ENCODE peak calls at places on chromosomes 12 and 14, in six cellular contexts. One of them, this sample, is unnamed.

GRCh38 chr12:49482095-49483051 is 56.5 kb upstream of the KCNH3 start:
- DNase-seq in cardiac muscle cell: no peak
- DNase-seq in activated CD4-positive, alpha-beta memory T cell treated with anti-CD3 and anti-CD28 coated beads for 36 hours: no peak
- DNase-seq in PC-3: peak; percentile 45
- DNase-seq in effector memory CD8-positive, alpha-beta T cell: no peak
- DNase-seq in neural crest cell: no peak
- DNase-seq in this sample: no peak

GRCh38 chr12:50200507-50201273 is 33.5 kb upstream of the CERS5 start:
- DNase-seq in cardiac muscle cell: peak; percentile 64
- DNase-seq in activated CD4-positive, alpha-beta memory T cell treated with anti-CD3 and anti-CD28 coated beads for 36 hours: no peak
- DNase-seq in PC-3: peak; percentile 65
- DNase-seq in effector memory CD8-positive, alpha-beta T cell: no peak
- DNase-seq in neural crest cell: no peak
- DNase-seq in this sample: no peak

GRCh38 chr12:4148418-4149056 is 125.0 kb upstream of the CCND2 start:
- DNase-seq in cardiac muscle cell: no peak
- DNase-seq in activated CD4-positive, alpha-beta memory T cell treated with anti-CD3 and anti-CD28 coated beads for 36 hours: peak; percentile 72
- DNase-seq in PC-3: no peak
- DNase-seq in effector memory CD8-positive, alpha-beta T cell: peak; percentile 36
- DNase-seq in neural crest cell: no peak
- DNase-seq in this sample: no peak

GRCh38 chr12:54082402-54082892 is 28.8 kb downstream of the HOXC4 start:
- DNase-seq in cardiac muscle cell: peak; percentile 14
- DNase-seq in activated CD4-positive, alpha-beta memory T cell treated with anti-CD3 and anti-CD28 coated beads for 36 hours: peak; percentile 46
- DNase-seq in PC-3: no peak
- DNase-seq in effector memory CD8-positive, alpha-beta T cell: peak; percentile 45
- DNase-seq in neural crest cell: no peak
- DNase-seq in this sample: no peak

GRCh38 chr14:71594828-71595227 is 337.4 kb upstream of the RGS6 start:
- DNase-seq in cardiac muscle cell: peak; percentile 27
- DNase-seq in activated CD4-positive, alpha-beta memory T cell treated with anti-CD3 and anti-CD28 coated beads for 36 hours: peak; percentile 15
- DNase-seq in PC-3: no peak
- DNase-seq in effector memory CD8-positive, alpha-beta T cell: no peak
- DNase-seq in neural crest cell: no peak
- DNase-seq in this sample: no peak

GRCh38 chr14:87286191-87286590 is 706.8 kb downstream of the GALC start:
- DNase-seq in cardiac muscle cell: no peak
- DNase-seq in activated CD4-positive, alpha-beta memory T cell treated with anti-CD3 and anti-CD28 coated beads for 36 hours: no peak
- DNase-seq in PC-3: no peak
- DNase-seq in effector memory CD8-positive, alpha-beta T cell: no peak
- DNase-seq in neural crest cell: no peak
- DNase-seq in this sample: no peak

GRCh38 chr12:51958542-51958941 is 7.0 kb downstream of the ACVR1B start:
- DNase-seq in cardiac muscle cell: no peak
- DNase-seq in activated CD4-positive, alpha-beta memory T cell treated with anti-CD3 and anti-CD28 coated beads for 36 hours: no peak
- DNase-seq in PC-3: no peak
- DNase-seq in effector memory CD8-positive, alpha-beta T cell: no peak
- DNase-seq in neural crest cell: no peak
- DNase-seq in this sample: no peak

GRCh38 chr14:41549282-41549681 is 57.4 kb upstream of the LRFN5 start:
- DNase-seq in cardiac muscle cell: no peak
- DNase-seq in activated CD4-positive, alpha-beta memory T cell treated with anti-CD3 and anti-CD28 coated beads for 36 hours: no peak
- DNase-seq in PC-3: no peak
- DNase-seq in effector memory CD8-positive, alpha-beta T cell: no peak
- DNase-seq in neural crest cell: no peak
- DNase-seq in this sample: no peak

GRCh38 chr14:30550335-30550734 is 8.6 kb upstream of the G2E3 start:
- DNase-seq in cardiac muscle cell: peak; percentile 20
- DNase-seq in activated CD4-positive, alpha-beta memory T cell treated with anti-CD3 and anti-CD28 coated beads for 36 hours: no peak
- DNase-seq in PC-3: peak; percentile 90
- DNase-seq in effector memory CD8-positive, alpha-beta T cell: no peak
- DNase-seq in neural crest cell: no peak
- DNase-seq in this sample: no peak

GRCh38 chr14:96204151-96205058 is at the start of gene BDKRB2:
- DNase-seq in cardiac muscle cell: peak; percentile 82
- DNase-seq in activated CD4-positive, alpha-beta memory T cell treated with anti-CD3 and anti-CD28 coated beads for 36 hours: peak; percentile 30
- DNase-seq in PC-3: peak; percentile 71
- DNase-seq in effector memory CD8-positive, alpha-beta T cell: no peak
- DNase-seq in neural crest cell: peak; percentile 47
- DNase-seq in this sample: no peak

GRCh38 chr14:90508536-90509254 is 111.9 kb downstream of the CALM1 start:
- DNase-seq in cardiac muscle cell: no peak
- DNase-seq in activated CD4-positive, alpha-beta memory T cell treated with anti-CD3 and anti-CD28 coated beads for 36 hours: no peak
- DNase-seq in PC-3: peak; percentile 70
- DNase-seq in effector memory CD8-positive, alpha-beta T cell: no peak
- DNase-seq in neural crest cell: no peak
- DNase-seq in this sample: no peak

GRCh38 chr12:113333877-113334785 is 778 bp downstream of the SLC8B1 start:
- DNase-seq in cardiac muscle cell: no peak
- DNase-seq in activated CD4-positive, alpha-beta memory T cell treated with anti-CD3 and anti-CD28 coated beads for 36 hours: peak; percentile 17
- DNase-seq in PC-3: peak; percentile 35
- DNase-seq in effector memory CD8-positive, alpha-beta T cell: no peak
- DNase-seq in neural crest cell: no peak
- DNase-seq in this sample: no peak

GRCh38 chr12:9708853-9709252 is 24.0 kb downstream of the CLECL1 start:
- DNase-seq in cardiac muscle cell: no peak
- DNase-seq in activated CD4-positive, alpha-beta memory T cell treated with anti-CD3 and anti-CD28 coated beads for 36 hours: no peak
- DNase-seq in PC-3: no peak
- DNase-seq in effector memory CD8-positive, alpha-beta T cell: no peak
- DNase-seq in neural crest cell: no peak
- DNase-seq in this sample: no peak

GRCh38 chr12:64039285-64039871 is 182.7 kb downstream of the KICS2 start:
- DNase-seq in cardiac muscle cell: peak; percentile 48
- DNase-seq in activated CD4-positive, alpha-beta memory T cell treated with anti-CD3 and anti-CD28 coated beads for 36 hours: no peak
- DNase-seq in PC-3: no peak
- DNase-seq in effector memory CD8-positive, alpha-beta T cell: no peak
- DNase-seq in neural crest cell: no peak
- DNase-seq in this sample: no peak

GRCh38 chr12:122166422-122167327 is 7.3 kb downstream of the IL31 start:
- DNase-seq in cardiac muscle cell: no peak
- DNase-seq in activated CD4-positive, alpha-beta memory T cell treated with anti-CD3 and anti-CD28 coated beads for 36 hours: peak; percentile 91
- DNase-seq in PC-3: no peak
- DNase-seq in effector memory CD8-positive, alpha-beta T cell: peak; percentile 41
- DNase-seq in neural crest cell: no peak
- DNase-seq in this sample: no peak

GRCh38 chr12:130588696-130589095 is 127.4 kb downstream of the RIMBP2 start:
- DNase-seq in cardiac muscle cell: no peak
- DNase-seq in activated CD4-positive, alpha-beta memory T cell treated with anti-CD3 and anti-CD28 coated beads for 36 hours: no peak
- DNase-seq in PC-3: no peak
- DNase-seq in effector memory CD8-positive, alpha-beta T cell: no peak
- DNase-seq in neural crest cell: no peak
- DNase-seq in this sample: no peak

GRCh38 chr14:71675126-71675901 is 256.9 kb upstream of the RGS6 start:
- DNase-seq in cardiac muscle cell: no peak
- DNase-seq in activated CD4-positive, alpha-beta memory T cell treated with anti-CD3 and anti-CD28 coated beads for 36 hours: no peak
- DNase-seq in PC-3: no peak
- DNase-seq in effector memory CD8-positive, alpha-beta T cell: no peak
- DNase-seq in neural crest cell: no peak
- DNase-seq in this sample: no peak

GRCh38 chr14:21056520-21057163 is 980 bp upstream of the RNASE8 start:
- DNase-seq in cardiac muscle cell: peak; percentile 62
- DNase-seq in activated CD4-positive, alpha-beta memory T cell treated with anti-CD3 and anti-CD28 coated beads for 36 hours: no peak
- DNase-seq in PC-3: peak; percentile 21
- DNase-seq in effector memory CD8-positive, alpha-beta T cell: no peak
- DNase-seq in neural crest cell: no peak
- DNase-seq in this sample: no peak

GRCh38 chr14:54891471-54892245 is 11.0 kb downstream of the GCH1 start:
- DNase-seq in cardiac muscle cell: no peak
- DNase-seq in activated CD4-positive, alpha-beta memory T cell treated with anti-CD3 and anti-CD28 coated beads for 36 hours: no peak
- DNase-seq in PC-3: no peak
- DNase-seq in effector memory CD8-positive, alpha-beta T cell: no peak
- DNase-seq in neural crest cell: no peak
- DNase-seq in this sample: no peak

GRCh38 chr14:69268763-69269162 is 8.8 kb downstream of the GALNT16 start:
- DNase-seq in cardiac muscle cell: peak; percentile 34
- DNase-seq in activated CD4-positive, alpha-beta memory T cell treated with anti-CD3 and anti-CD28 coated beads for 36 hours: no peak
- DNase-seq in PC-3: peak; percentile 63
- DNase-seq in effector memory CD8-positive, alpha-beta T cell: no peak
- DNase-seq in neural crest cell: no peak
- DNase-seq in this sample: no peak

GRCh38 chr14:92586001-92586947 is 72.7 kb downstream of the RIN3 start:
- DNase-seq in cardiac muscle cell: peak; percentile 97
- DNase-seq in activated CD4-positive, alpha-beta memory T cell treated with anti-CD3 and anti-CD28 coated beads for 36 hours: peak; percentile 34
- DNase-seq in PC-3: peak; percentile 77
- DNase-seq in effector memory CD8-positive, alpha-beta T cell: peak; percentile 46
- DNase-seq in neural crest cell: no peak
- DNase-seq in this sample: no peak

GRCh38 chr14:91755560-91755959 is 23.7 kb upstream of the CATSPERB start:
- DNase-seq in cardiac muscle cell: peak; percentile 59
- DNase-seq in activated CD4-positive, alpha-beta memory T cell treated with anti-CD3 and anti-CD28 coated beads for 36 hours: no peak
- DNase-seq in PC-3: peak; percentile 89
- DNase-seq in effector memory CD8-positive, alpha-beta T cell: no peak
- DNase-seq in neural crest cell: no peak
- DNase-seq in this sample: no peak

GRCh38 chr12:104630230-104630670 is 173.5 kb downstream of the CHST11 start:
- DNase-seq in cardiac muscle cell: no peak
- DNase-seq in activated CD4-positive, alpha-beta memory T cell treated with anti-CD3 and anti-CD28 coated beads for 36 hours: no peak
- DNase-seq in PC-3: no peak
- DNase-seq in effector memory CD8-positive, alpha-beta T cell: no peak
- DNase-seq in neural crest cell: no peak
- DNase-seq in this sample: no peak

GRCh38 chr12:112182499-112182898 is 57.1 kb downstream of the TRAFD1 start:
- DNase-seq in cardiac muscle cell: peak; percentile 73
- DNase-seq in activated CD4-positive, alpha-beta memory T cell treated with anti-CD3 and anti-CD28 coated beads for 36 hours: no peak
- DNase-seq in PC-3: no peak
- DNase-seq in effector memory CD8-positive, alpha-beta T cell: no peak
- DNase-seq in neural crest cell: peak; percentile 41
- DNase-seq in this sample: no peak

GRCh38 chr14:58637391-58638230 is at the start of gene DACT1:
- DNase-seq in cardiac muscle cell: peak; percentile 86
- DNase-seq in activated CD4-positive, alpha-beta memory T cell treated with anti-CD3 and anti-CD28 coated beads for 36 hours: peak; percentile 72
- DNase-seq in PC-3: peak; percentile 39
- DNase-seq in effector memory CD8-positive, alpha-beta T cell: no peak
- DNase-seq in neural crest cell: peak; percentile 51
- DNase-seq in this sample: peak; percentile 93

GRCh38 chr14:31950760-31951637 is 126.1 kb upstream of the ARHGAP5 start:
- DNase-seq in cardiac muscle cell: peak; percentile 70
- DNase-seq in activated CD4-positive, alpha-beta memory T cell treated with anti-CD3 and anti-CD28 coated beads for 36 hours: no peak
- DNase-seq in PC-3: peak; percentile 81
- DNase-seq in effector memory CD8-positive, alpha-beta T cell: no peak
- DNase-seq in neural crest cell: peak; percentile 20
- DNase-seq in this sample: no peak

GRCh38 chr14:59228416-59228815 is 39.9 kb downstream of the DAAM1 start:
- DNase-seq in cardiac muscle cell: peak; percentile 32
- DNase-seq in activated CD4-positive, alpha-beta memory T cell treated with anti-CD3 and anti-CD28 coated beads for 36 hours: no peak
- DNase-seq in PC-3: no peak
- DNase-seq in effector memory CD8-positive, alpha-beta T cell: no peak
- DNase-seq in neural crest cell: no peak
- DNase-seq in this sample: no peak

GRCh38 chr12:124233846-124234620 is 60.9 kb upstream of the RFLNA start:
- DNase-seq in cardiac muscle cell: peak; percentile 60
- DNase-seq in activated CD4-positive, alpha-beta memory T cell treated with anti-CD3 and anti-CD28 coated beads for 36 hours: no peak
- DNase-seq in PC-3: no peak
- DNase-seq in effector memory CD8-positive, alpha-beta T cell: no peak
- DNase-seq in neural crest cell: no peak
- DNase-seq in this sample: no peak

GRCh38 chr12:49649892-49650291 is 26.5 kb downstream of the PRPF40B start:
- DNase-seq in cardiac muscle cell: no peak
- DNase-seq in activated CD4-positive, alpha-beta memory T cell treated with anti-CD3 and anti-CD28 coated beads for 36 hours: no peak
- DNase-seq in PC-3: no peak
- DNase-seq in effector memory CD8-positive, alpha-beta T cell: no peak
- DNase-seq in neural crest cell: no peak
- DNase-seq in this sample: no peak

GRCh38 chr12:113050808-113051207 is 5.7 kb upstream of the DTX1 start:
- DNase-seq in cardiac muscle cell: no peak
- DNase-seq in activated CD4-positive, alpha-beta memory T cell treated with anti-CD3 and anti-CD28 coated beads for 36 hours: no peak
- DNase-seq in PC-3: no peak
- DNase-seq in effector memory CD8-positive, alpha-beta T cell: no peak
- DNase-seq in neural crest cell: no peak
- DNase-seq in this sample: peak; percentile 22

GRCh38 chr14:91317381-91318313 is 73.1 kb upstream of the GPR68 start:
- DNase-seq in cardiac muscle cell: peak; percentile 71
- DNase-seq in activated CD4-positive, alpha-beta memory T cell treated with anti-CD3 and anti-CD28 coated beads for 36 hours: peak; percentile 92
- DNase-seq in PC-3: peak; percentile 20
- DNase-seq in effector memory CD8-positive, alpha-beta T cell: peak; percentile 78
- DNase-seq in neural crest cell: no peak
- DNase-seq in this sample: no peak

GRCh38 chr14:95281560-95282176 is 38.0 kb downstream of the CLMN start:
- DNase-seq in cardiac muscle cell: no peak
- DNase-seq in activated CD4-positive, alpha-beta memory T cell treated with anti-CD3 and anti-CD28 coated beads for 36 hours: no peak
- DNase-seq in PC-3: no peak
- DNase-seq in effector memory CD8-positive, alpha-beta T cell: no peak
- DNase-seq in neural crest cell: no peak
- DNase-seq in this sample: no peak